ENCODE peak calls at places on chromosomes 11 and 22, in seven cellular contexts. V, T, Q, U, N, W and B are unnamed samples.

GRCh38 chr11:108235192-108235591 is 12.3 kb downstream of the ATM start:
- DNase-seq in V (no peak), T (no peak), Q (no peak), U (no peak), N (no peak), W (no peak), B (no peak)

GRCh38 chr22:30027169-30027568 is 53.1 kb upstream of the HORMAD2 start:
- DNase-seq in V (no peak), T (no peak), Q (peak; percentile 49), U (no peak), N (no peak), W (no peak), B (no peak)

GRCh38 chr11:46066335-46066734 is 54.9 kb downstream of the PHF21A start:
- DNase-seq in V (no peak), T (no peak), Q (no peak), U (peak; percentile 22), N (no peak), W (no peak), B (no peak)

GRCh38 chr11:65471410-65471762 is 27.5 kb upstream of the MALAT1 start:
- DNase-seq in V (peak; percentile 78), T (peak; percentile 83), Q (peak; percentile 85), U (no peak), N (peak; percentile 73), W (peak; percentile 43), B (no peak)

GRCh38 chr11:24779791-24780190 is 282.9 kb downstream of the LUZP2 start:
- DNase-seq in V (peak; percentile 57), T (no peak), Q (no peak), U (no peak), N (no peak), W (no peak), B (no peak)

GRCh38 chr22:46263208-46263575 is at the start of gene PKDREJ:
- DNase-seq in V (no peak), T (no peak), Q (no peak), U (no peak), N (no peak), W (no peak), B (no peak)

GRCh38 chr11:61297741-61298140 is 2.6 kb upstream of the VWCE start:
- DNase-seq in V (no peak), T (peak; percentile 53), Q (no peak), U (peak; percentile 89), N (no peak), W (no peak), B (peak; percentile 88)

GRCh38 chr11:10651579-10652361 is 41.8 kb downstream of the IRAG1 start:
- DNase-seq in V (no peak), T (no peak), Q (no peak), U (no peak), N (no peak), W (no peak), B (no peak)

GRCh38 chr11:133547808-133548494 is 15.7 kb upstream of the OPCML start:
- DNase-seq in V (peak; percentile 16), T (no peak), Q (no peak), U (no peak), N (no peak), W (no peak), B (no peak)

GRCh38 chr22:36303874-36304273 is 50.9 kb downstream of the APOL1 start:
- DNase-seq in V (no peak), T (no peak), Q (no peak), U (no peak), N (no peak), W (no peak), B (no peak)

GRCh38 chr11:70669871-70670683 is 271.7 kb downstream of the CTTN start:
- DNase-seq in V (no peak), T (no peak), Q (peak; percentile 9), U (no peak), N (no peak), W (no peak), B (no peak)